ENCODE peak calls at places on chromosomes 16 and 17, in eight cellular contexts. U is fibroblast of lung, I is colonic mucosa, W is ovary, X is pancreas, Z is astrocyte, O is A673, Q is sigmoid colon. L is an unnamed sample. For H3K9me3, the result is how much of the 10 kb centered on the place peaks cover.

GRCh38 chr16:73288435-73288834 is 240.5 kb upstream of the ZFHX3 start:
- DNase-seq in W (no peak), O (no peak), Q (no peak), Z (no peak), U (no peak), I (no peak), X (no peak), L (no peak)

GRCh38 chr16:16857603-16858283 is 478.8 kb downstream of the NPIPA7 start:
- DNase-seq in I (no peak), Z (no peak), W (no peak), Q (no peak), O (no peak), X (no peak), U (no peak), L (no peak)

GRCh38 chr16:67190448-67191399 is 788 bp upstream of the EXOC3L1 start:
- DNase-seq in O (no peak), X (no peak), Z (no peak), Q (no peak), I (no peak), W (no peak), U (peak), L (no peak)

GRCh38 chr17:32998893-32999240 is 7.2 kb downstream of the SPACA3 start:
- DNase-seq in W (no peak), X (no peak), Z (peak), U (peak), Q (no peak), O (no peak), I (no peak), L (no peak)

GRCh38 chr16:15721018-15721417 is 71.0 kb downstream of the NDE1 start:
- DNase-seq in W (no peak), O (no peak), Z (no peak), X (no peak), Q (no peak), U (no peak), I (no peak), L (peak)

GRCh38 chr17:7634384-7634783 is 4.4 kb downstream of the SHBG start:
- DNase-seq in O (peak), W (peak), Z (no peak), Q (no peak), U (peak), I (peak), X (no peak), L (peak)

GRCh38 chr16:71214771-71215381 is 15.6 kb downstream of the HYDIN start:
- DNase-seq in W (no peak), U (no peak), X (no peak), O (peak), Q (no peak), I (no peak), Z (no peak), L (no peak)

GRCh38 chr17:50575581-50576210 is 15.2 kb downstream of the CACNA1G start:
- DNase-seq in Q (no peak), X (no peak), O (no peak), W (no peak), Z (no peak), U (no peak), I (no peak), L (no peak)

GRCh38 chr17:16214190-16215001 is 938 bp downstream of the NCOR1 start:
- DNase-seq in U (peak), W (no peak), Z (no peak), X (no peak), Q (no peak), I (no peak), O (no peak), L (peak)

GRCh38 chr16:88966986-88967799 is 9.8 kb downstream of the CBFA2T3 start:
- DNase-seq in U (no peak), Z (no peak), Q (no peak), X (no peak), W (no peak), O (no peak), I (no peak), L (no peak)

DNA sequence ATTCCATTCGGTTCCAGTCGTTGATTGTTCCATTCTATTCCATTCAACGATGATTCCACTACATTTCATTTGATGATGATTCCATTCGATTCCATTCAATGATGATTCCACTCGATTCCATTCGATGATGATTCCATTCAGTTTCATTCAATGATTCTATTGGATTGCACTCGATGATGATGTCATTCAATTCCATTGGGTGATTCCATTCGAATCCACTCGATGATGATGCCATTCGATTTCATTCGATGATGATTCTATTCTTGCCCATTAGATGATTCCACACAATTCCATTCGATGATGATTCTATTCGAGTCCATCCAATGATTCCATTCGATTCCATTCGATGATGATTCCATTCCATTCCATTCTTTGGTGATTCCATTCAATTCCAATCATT is 1283.7 kb downstream of the TP53TG3F start:
- DNase-seq in Z (no peak), W (no peak), Q (no peak), O (no peak), I (no peak), U (no peak), X (no peak), L (no peak)
- H3K9me3 ChIP-seq in Z (under half), W (under half), Q (under half), O (half or more), I (under half), U (under half), X (under half), L (under half)

DNA sequence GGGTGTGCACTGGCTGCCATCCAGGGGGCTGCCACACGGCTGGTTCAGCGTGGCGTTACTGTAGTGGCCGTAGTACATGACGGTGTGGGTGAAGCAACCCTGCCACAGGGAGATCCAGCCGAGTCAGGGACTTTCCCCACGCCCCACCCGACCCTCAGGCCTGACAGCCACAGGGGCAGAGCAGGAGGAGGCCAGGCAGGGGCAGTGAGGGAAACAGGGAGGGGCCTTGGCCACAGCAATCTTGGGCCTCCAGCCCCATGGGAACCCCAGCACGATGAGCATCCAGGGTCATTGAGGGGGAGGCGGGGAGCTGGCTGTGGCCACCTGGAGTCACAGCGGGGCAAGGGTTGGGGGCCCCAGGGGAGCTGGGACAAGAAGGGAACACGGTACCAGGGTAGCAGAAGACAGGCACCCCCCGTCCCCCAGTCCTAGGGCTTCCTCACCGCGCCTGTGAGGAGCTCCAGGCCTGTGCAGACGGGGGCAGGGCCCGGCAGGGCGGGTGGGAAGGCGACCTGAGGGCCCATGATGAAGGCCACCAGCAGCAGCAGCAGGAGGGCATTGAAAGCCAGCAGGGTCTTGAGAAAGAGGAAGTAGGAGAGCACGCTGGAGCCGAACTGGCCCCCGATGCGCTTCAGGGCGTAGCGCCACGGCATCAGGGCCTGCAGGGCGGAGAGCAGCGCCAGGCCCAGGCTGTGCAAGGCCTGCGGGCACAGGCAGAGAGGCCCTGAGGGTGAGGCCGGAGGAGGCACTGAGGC is 4.3 kb downstream of the TMC6 start:
- DNase-seq in U (no peak), I (no peak), W (no peak), X (no peak), Q (no peak), Z (no peak), O (no peak), L (peak)
- H3K4me3 ChIP-seq in U (no peak), I (no peak), W (no peak), X (no peak), Q (no peak), Z (no peak), O (no peak), L (no peak)

DNA sequence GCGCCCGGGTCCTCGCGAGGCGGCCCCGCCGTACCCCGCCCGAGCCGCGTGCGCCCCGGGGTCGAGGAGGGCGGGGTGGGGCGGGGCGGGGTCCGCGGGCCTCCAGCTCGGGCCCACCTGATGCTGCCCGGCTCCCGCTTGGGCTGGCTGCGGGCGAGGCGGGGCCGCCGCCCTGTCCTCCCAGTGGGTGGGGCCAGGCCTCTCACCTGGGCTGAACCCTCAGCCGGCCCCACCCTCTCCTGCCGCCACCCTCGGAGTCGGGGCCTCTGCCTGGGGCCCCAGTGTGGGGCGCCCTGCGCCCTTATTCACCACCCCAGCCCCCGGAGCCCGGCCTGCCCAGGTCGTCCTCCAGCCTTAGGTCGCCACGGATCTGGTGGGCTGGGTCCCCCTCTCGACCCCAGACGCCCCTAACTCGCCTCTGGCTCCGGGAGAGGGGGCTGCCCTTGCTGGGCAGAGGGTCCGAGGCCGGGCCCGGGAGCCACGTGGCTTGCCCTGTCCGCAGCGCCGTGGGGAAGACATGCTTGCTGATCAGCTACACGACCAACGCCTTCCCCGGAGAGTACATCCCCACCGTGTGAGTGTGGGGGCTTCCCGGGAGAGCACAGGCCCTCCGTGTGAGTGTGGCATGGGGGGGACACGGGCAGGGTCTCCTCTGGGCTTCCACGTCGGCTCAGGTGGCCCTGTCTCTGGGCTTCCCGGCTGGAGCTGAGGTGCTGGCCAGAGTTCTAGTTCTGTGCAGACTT is 578 bp downstream of the RAC3 start:
- DNase-seq in U (no peak), Z (no peak), O (no peak), Q (no peak), X (no peak), I (peak), W (no peak), L (no peak)
- TF ChIP-seq CTCF in U (no peak), Z (no peak), O (no peak), Q (no peak), X (no peak), I (no peak), W (peak), L (no peak)

GRCh38 chr16:35182943-35183550 is 1723.6 kb downstream of the TP53TG3F start:
- DNase-seq in Q (no peak), I (no peak), W (no peak), Z (no peak), O (no peak), X (no peak), U (no peak), L (peak)

GRCh38 chr16:35180970-35181369 is 1721.6 kb downstream of the TP53TG3F start:
- DNase-seq in X (no peak), O (no peak), Z (no peak), W (no peak), U (no peak), Q (no peak), I (no peak), L (no peak)

GRCh38 chr16:35184356-35184870 is 1725.0 kb downstream of the TP53TG3F start:
- DNase-seq in Q (no peak), X (no peak), I (no peak), O (no peak), U (no peak), Z (no peak), W (no peak), L (peak)

GRCh38 chr16:35182043-35182677 is 1722.7 kb downstream of the TP53TG3F start:
- DNase-seq in W (no peak), O (no peak), X (no peak), I (no peak), Z (no peak), U (no peak), Q (no peak), L (peak)

DNA sequence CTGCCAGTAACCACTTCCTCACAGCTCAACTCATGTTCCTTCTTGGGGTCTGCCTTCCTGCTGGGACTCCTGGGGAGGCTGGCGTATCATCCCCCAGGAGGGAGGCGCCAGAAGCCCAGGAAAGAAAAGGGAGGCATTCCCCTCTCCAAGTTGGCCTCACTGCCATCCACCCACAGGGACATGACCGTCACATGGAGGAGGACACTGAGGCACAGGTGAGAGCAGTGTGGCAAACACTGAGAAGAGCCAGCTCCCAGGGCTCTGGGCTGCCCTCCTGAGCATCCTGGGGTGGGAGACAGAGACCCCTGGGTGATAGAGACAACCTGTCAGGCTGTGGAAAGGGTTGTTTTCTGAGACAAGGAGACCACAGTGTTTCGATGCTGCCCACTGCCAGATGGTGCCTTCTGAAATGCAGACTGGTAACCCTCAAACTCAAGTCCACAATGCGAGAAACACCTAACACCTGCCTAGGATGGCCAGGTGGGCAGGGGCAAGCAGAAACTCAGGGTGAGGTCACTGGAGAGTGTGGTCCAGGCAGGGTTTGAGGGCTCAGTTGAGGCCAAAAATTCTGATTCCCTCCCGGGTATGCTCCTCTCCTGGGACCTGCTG is 1722.1 kb downstream of the TP53TG3F start:
- DNase-seq in O (no peak), U (no peak), X (no peak), W (no peak), Q (no peak), Z (no peak), I (no peak), L (no peak)
- H3K9me3 ChIP-seq in O (under half), U (under half), X (under half), W (under half), Q (under half), Z (under half), I (under half), L (under half)

GRCh38 chr17:19992803-19993713 is 15.4 kb upstream of the AKAP10 start:
- DNase-seq in Z (peak), U (peak), O (peak), Q (peak), I (peak), X (peak), W (peak), L (peak)
- H3K4me3 ChIP-seq in Z (no peak), U (no peak), O (peak), Q (no peak), I (no peak), X (no peak), W (no peak), L (no peak)

DNA sequence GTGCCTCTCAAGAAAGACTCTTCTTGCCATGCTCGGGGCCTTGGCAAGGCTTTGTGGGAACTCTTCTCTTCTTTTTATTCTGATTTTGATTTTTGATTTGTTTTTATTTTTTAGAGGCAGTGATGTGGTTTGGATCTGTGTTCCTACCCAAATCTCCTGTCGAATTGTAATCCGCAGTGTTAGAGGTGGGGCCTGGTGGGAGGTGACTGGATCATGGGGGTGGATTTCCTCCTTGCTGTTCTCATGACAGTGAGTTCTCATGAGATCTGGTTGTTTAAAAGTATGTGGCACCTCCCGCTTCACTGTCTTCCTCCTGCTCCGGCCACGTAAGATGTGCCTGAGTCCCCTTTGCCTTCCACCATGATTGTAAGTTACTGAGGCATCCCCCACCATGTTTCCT is 281.4 kb downstream of the CPPED1 start:
- DNase-seq in W (no peak), Z (no peak), O (no peak), X (no peak), Q (no peak), U (no peak), I (no peak), L (no peak)
- TF ChIP-seq CTCF in W (no peak), Z (no peak), O (no peak), X (no peak), Q (no peak), U (no peak), I (no peak), L (no peak)

L was measured in osteoblast.